ENCODE peak calls at places on chromosomes 1 and 21, in ten cellular contexts. E is activated CD4-positive, alpha-beta T cell treated with anti-CD3 and anti-CD28 coated beads, Interleukin-2, amount 50 U/mL, for 1 hour; S is GM03348; G is CD8-positive, alpha-beta memory T cell; T is NCI-H510A treated with DMSO at 0.1 percent for 48 hours; K is uterus; A is AG08395; Z is HFF-Myc; H is stimulated activated CD4-positive, alpha-beta T cell treated with anti-CD3 and anti-CD28 coated beads, Interleukin-2, amount 100 ng/mL, for 24 hours; R is MG63. M is an unnamed sample.

GRCh38 chr21:43916076-43916475 is 51.1 kb downstream of the AGPAT3 start:
- DNase-seq in E (no peak), S (no peak), G (no peak), T (no peak), K (no peak), A (no peak), Z (no peak), H (no peak), R (no peak), M (no peak)

GRCh38 chr1:63967901-63968300 is 194.1 kb downstream of the ROR1 start:
- DNase-seq in E (no peak), S (peak), G (no peak), T (no peak), K (no peak), A (no peak), Z (peak), H (no peak), R (no peak), M (no peak)

GRCh38 chr1:206631085-206631509 is 4.2 kb upstream of the DYRK3 start:
- DNase-seq in E (peak), S (peak), G (no peak), T (peak), K (peak), A (peak), Z (peak), H (no peak), R (peak), M (peak)

GRCh38 chr1:31587720-31588423 is 11.6 kb downstream of the TINAGL1 start:
- DNase-seq in E (peak), S (peak), G (no peak), T (peak), K (peak), A (peak), Z (no peak), H (peak), R (peak), M (peak)

GRCh38 chr21:32096411-32096810 is 182.4 kb downstream of the MIS18A start:
- DNase-seq in E (no peak), S (peak), G (no peak), T (peak), K (no peak), A (peak), Z (no peak), H (peak), R (peak), M (peak)

GRCh38 chr1:40151457-40152079 is 9.6 kb upstream of the RLF start:
- DNase-seq in E (no peak), S (no peak), G (no peak), T (no peak), K (no peak), A (no peak), Z (no peak), H (no peak), R (no peak), M (no peak)

GRCh38 chr1:179968284-179968993 is 13.8 kb downstream of the CEP350 start:
- DNase-seq in E (no peak), S (no peak), G (no peak), T (no peak), K (no peak), A (no peak), Z (no peak), H (no peak), R (no peak), M (no peak)

GRCh38 chr1:51242546-51242945 is 6.5 kb downstream of the RNF11 start:
- DNase-seq in E (no peak), S (no peak), G (no peak), T (no peak), K (no peak), A (no peak), Z (no peak), H (no peak), R (no peak), M (no peak)

GRCh38 chr1:224245188-224245587 is 62.1 kb downstream of the DEGS1 start:
- DNase-seq in E (peak), S (no peak), G (no peak), T (no peak), K (peak), A (no peak), Z (peak), H (no peak), R (peak), M (no peak)

GRCh38 chr21:29232601-29233541 is 65.9 kb upstream of the BACH1 start:
- DNase-seq in E (no peak), S (peak), G (no peak), T (no peak), K (no peak), A (peak), Z (no peak), H (no peak), R (peak), M (peak)

GRCh38 chr1:33302325-33302724 is 18.6 kb downstream of the A3GALT2 start:
- DNase-seq in E (no peak), S (no peak), G (no peak), T (no peak), K (no peak), A (no peak), Z (no peak), H (peak), R (no peak), M (no peak)

GRCh38 chr1:21267191-21268077 is 22.8 kb downstream of the ECE1 start:
- DNase-seq in E (no peak), S (no peak), G (no peak), T (no peak), K (no peak), A (no peak), Z (no peak), H (no peak), R (no peak), M (no peak)

GRCh38 chr1:66182551-66183178 is 351.3 kb upstream of the SGIP1 start:
- DNase-seq in E (peak), S (peak), G (peak), T (no peak), K (peak), A (peak), Z (peak), H (peak), R (no peak), M (peak)

GRCh38 chr1:40951943-40952743 is 27.4 kb upstream of the CTPS1 start:
- DNase-seq in E (peak), S (peak), G (peak), T (peak), K (peak), A (peak), Z (no peak), H (peak), R (peak), M (peak)

GRCh38 chr21:45997495-45998275 is 16.1 kb downstream of the COL6A1 start:
- DNase-seq in E (no peak), S (no peak), G (peak), T (no peak), K (peak), A (no peak), Z (no peak), H (no peak), R (no peak), M (no peak)

GRCh38 chr1:200409203-200409760 is 554 bp downstream of the ZNF281 start:
- DNase-seq in E (peak), S (peak), G (peak), T (no peak), K (peak), A (peak), Z (no peak), H (peak), R (peak), M (no peak)

GRCh38 chr1:202154766-202155477 is 5.5 kb downstream of the PTPN7 start:
- DNase-seq in E (peak), S (peak), G (peak), T (peak), K (no peak), A (peak), Z (peak), H (peak), R (peak), M (peak)

GRCh38 chr1:227330709-227331108 is 12.4 kb upstream of the CDC42BPA start:
- DNase-seq in E (no peak), S (no peak), G (no peak), T (no peak), K (no peak), A (no peak), Z (no peak), H (no peak), R (peak), M (no peak)

GRCh38 chr1:113981962-113982931 is 3.0 kb downstream of the OLFML3 start:
- DNase-seq in E (no peak), S (peak), G (no peak), T (no peak), K (peak), A (peak), Z (peak), H (no peak), R (peak), M (no peak)

GRCh38 chr1:206556047-206556747 is 48.9 kb downstream of the RASSF5 start:
- DNase-seq in E (no peak), S (no peak), G (no peak), T (peak), K (no peak), A (no peak), Z (no peak), H (peak), R (no peak), M (no peak)

GRCh38 chr21:37087188-37087587 is 14.1 kb downstream of the TTC3 start:
- DNase-seq in E (no peak), S (peak), G (no peak), T (peak), K (no peak), A (peak), Z (no peak), H (no peak), R (no peak), M (peak)

GRCh38 chr1:13794231-13795187 is 94.5 kb downstream of the PRDM2 start:
- DNase-seq in E (no peak), S (no peak), G (no peak), T (no peak), K (no peak), A (no peak), Z (no peak), H (no peak), R (no peak), M (no peak)

GRCh38 chr21:45019076-45019886 is 55.1 kb upstream of the ADARB1 start:
- DNase-seq in E (no peak), S (peak), G (peak), T (no peak), K (peak), A (peak), Z (no peak), H (no peak), R (no peak), M (no peak)

GRCh38 chr1:92310185-92310597 is 11.3 kb downstream of the RPAP2 start:
- DNase-seq in E (no peak), S (peak), G (no peak), T (peak), K (no peak), A (peak), Z (no peak), H (no peak), R (no peak), M (no peak)

GRCh38 chr1:30184393-30185141 is 538.8 kb downstream of the MATN1 start:
- DNase-seq in E (no peak), S (no peak), G (no peak), T (no peak), K (no peak), A (no peak), Z (no peak), H (no peak), R (no peak), M (no peak)

GRCh38 chr1:17633654-17634053 is 94.2 kb downstream of the ARHGEF10L start:
- DNase-seq in E (no peak), S (peak), G (no peak), T (no peak), K (no peak), A (peak), Z (no peak), H (no peak), R (peak), M (no peak)

GRCh38 chr1:88801575-88802208 is 89.7 kb downstream of the GTF2B start:
- DNase-seq in E (no peak), S (no peak), G (no peak), T (no peak), K (no peak), A (no peak), Z (peak), H (no peak), R (peak), M (no peak)

GRCh38 chr1:176183618-176184017 is 23.5 kb downstream of the COP1 start:
- DNase-seq in E (no peak), S (no peak), G (no peak), T (no peak), K (no peak), A (no peak), Z (no peak), H (no peak), R (no peak), M (no peak)

GRCh38 chr1:151612506-151613274 is 840 bp downstream of the SNX27 start:
- DNase-seq in E (peak), S (peak), G (no peak), T (no peak), K (peak), A (peak), Z (no peak), H (peak), R (peak), M (no peak)

GRCh38 chr1:71294178-71294577 is 213.3 kb upstream of the ZRANB2 start:
- DNase-seq in E (no peak), S (peak), G (no peak), T (no peak), K (no peak), A (peak), Z (no peak), H (no peak), R (no peak), M (no peak)

GRCh38 chr1:117067528-117068370 is 7.6 kb downstream of the TTF2 start:
- DNase-seq in E (peak), S (peak), G (peak), T (peak), K (peak), A (peak), Z (peak), H (peak), R (peak), M (peak)

GRCh38 chr1:59453297-59453970 is 156.5 kb downstream of the FGGY start:
- DNase-seq in E (no peak), S (no peak), G (no peak), T (no peak), K (no peak), A (no peak), Z (no peak), H (no peak), R (peak), M (no peak)

GRCh38 chr1:182610606-182611194 is 6.5 kb upstream of the RGS16 start:
- DNase-seq in E (no peak), S (no peak), G (no peak), T (no peak), K (no peak), A (no peak), Z (no peak), H (no peak), R (no peak), M (no peak)

GRCh38 chr1:2788506-2789163 is 12.9 kb downstream of the TTC34 start:
- DNase-seq in E (no peak), S (no peak), G (peak), T (no peak), K (no peak), A (no peak), Z (no peak), H (no peak), R (no peak), M (no peak)